ENCODE peak calls at places on chromosomes 12 and 14, in six cellular contexts. V is OCI-LY7, M is stomach, C is testis, U is Panc1, I is BJ. B is an unnamed sample. For H3K36me3, the result is how much of the 10 kb centered on the place peaks cover.

GRCh38 chr14:75917322-75918251 is 64.2 kb downstream of the TGFB3 start:
- DNase-seq in I (no peak), V (no peak), U (no peak), C (no peak), M (no peak), B (peak)

GRCh38 chr12:10718279-10718821 is 4.8 kb downstream of the YBX3 start:
- DNase-seq in M (no peak), C (peak), U (no peak), I (no peak), V (no peak), B (no peak)

GRCh38 chr12:1619599-1619998 is 9.4 kb upstream of the WNT5B start:
- DNase-seq in C (peak), U (no peak), M (no peak), I (no peak), V (no peak), B (no peak)

GRCh38 chr14:89418976-89419375 is 1.9 kb upstream of the FOXN3 start:
- DNase-seq in V (no peak), C (no peak), U (no peak), M (no peak), I (no peak), B (no peak)

GRCh38 chr12:130838284-130838950 is 633 bp downstream of the STX2 start:
- DNase-seq in U (no peak), C (peak), I (no peak), V (peak), M (peak), B (peak)

GRCh38 chr12:47946413-47947107 is 16.8 kb upstream of the TMEM106C start:
- DNase-seq in M (no peak), U (no peak), V (no peak), I (no peak), C (no peak), B (no peak)

GRCh38 chr12:127690161-127690560 is 576.8 kb upstream of the TMEM132C start:
- DNase-seq in V (peak), U (no peak), M (no peak), C (no peak), I (no peak), B (no peak)

GRCh38 chr12:75814856-75815754 is 216.5 kb downstream of the PHLDA1 start:
- DNase-seq in I (peak), C (no peak), U (no peak), V (peak), M (no peak), B (peak)

GRCh38 chr12:109847166-109847700 is 14.0 kb upstream of the TRPV4 start:
- DNase-seq in I (no peak), V (no peak), M (no peak), C (no peak), U (no peak), B (no peak)

GRCh38 chr14:36519431-36520321 is at the start of gene NKX2-1:
- DNase-seq in U (no peak), V (no peak), C (no peak), M (no peak), I (no peak), B (no peak)

GRCh38 chr12:124388679-124389536 is 94.0 kb downstream of the RFLNA start:
- DNase-seq in I (no peak), U (no peak), M (peak), V (no peak), C (peak), B (peak)

GRCh38 chr12:49636979-49637378 is 13.6 kb downstream of the PRPF40B start:
- DNase-seq in U (no peak), M (peak), C (peak), V (peak), I (no peak), B (peak)

GRCh38 chr12:39780527-39781446 is 161.2 kb upstream of the ABCD2 start:
- DNase-seq in C (no peak), V (no peak), I (peak), M (no peak), U (no peak), B (no peak)

GRCh38 chr12:62291888-62292760 is 31.9 kb downstream of the USP15 start:
- DNase-seq in C (no peak), M (no peak), U (no peak), V (no peak), I (no peak), B (peak)

GRCh38 chr12:83168756-83169155 is 482.1 kb downstream of the TMTC2 start:
- DNase-seq in C (no peak), V (no peak), M (no peak), I (no peak), U (no peak), B (no peak)

GRCh38 chr14:53517276-53517960 is 364.3 kb upstream of the DDHD1 start:
- DNase-seq in U (no peak), C (no peak), V (no peak), M (no peak), I (no peak), B (no peak)

GRCh38 chr12:58882796-58883195 is 37.5 kb downstream of the LRIG3 start:
- DNase-seq in M (no peak), C (no peak), I (no peak), U (no peak), V (no peak), B (no peak)

GRCh38 chr12:58883576-58884334 is 36.5 kb downstream of the LRIG3 start:
- DNase-seq in U (no peak), M (no peak), V (no peak), I (no peak), C (no peak), B (no peak)

GRCh38 chr12:58887071-58887470 is 33.2 kb downstream of the LRIG3 start:
- DNase-seq in M (no peak), U (no peak), I (no peak), C (no peak), V (no peak), B (no peak)

GRCh38 chr12:58886474-58886873 is 33.8 kb downstream of the LRIG3 start:
- DNase-seq in M (no peak), U (no peak), V (no peak), C (no peak), I (no peak), B (no peak)

DNA sequence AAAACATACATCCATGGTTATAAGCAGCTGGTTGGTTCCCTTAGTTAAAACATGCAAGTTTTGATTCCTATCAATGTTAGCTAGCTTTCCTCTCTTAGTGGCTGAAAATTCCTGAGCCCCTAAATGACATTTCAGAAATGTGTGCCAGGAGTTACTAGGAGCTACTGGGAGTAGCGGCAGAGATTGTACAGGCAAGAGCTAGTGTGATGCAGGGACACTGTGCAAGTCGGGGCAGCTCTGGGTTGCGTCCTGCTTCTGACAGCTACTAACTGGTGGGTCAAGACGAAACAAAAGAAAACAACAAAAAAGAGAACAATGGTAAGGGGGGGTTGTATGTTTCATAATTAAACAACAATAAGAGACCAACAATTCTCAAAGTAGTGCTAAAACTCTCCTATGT is 35.4 kb downstream of the LRIG3 start:
- DNase-seq in M (no peak), C (no peak), U (no peak), V (no peak), I (no peak), B (no peak)
- H3K36me3 ChIP-seq in M (half or more), C (under half), U (under half), V (under half), I (under half), B (under half)

GRCh38 chr12:108128221-108129016 is 669 bp upstream of the WSCD2 start:
- DNase-seq in C (no peak), I (no peak), V (no peak), M (no peak), U (no peak), B (no peak)
- H3K4me3 ChIP-seq in C (peak), I (no peak), V (no peak), M (peak), U (peak), B (peak)

GRCh38 chr12:120266180-120266535 is 628 bp upstream of the PXN start:
- DNase-seq in C (no peak), I (no peak), U (no peak), V (no peak), M (no peak), B (no peak)
- TF ChIP-seq CTCF in C (no peak), I (no peak), U (no peak), V (no peak), M (no peak), B (no peak)

GRCh38 chr12:97301576-97301975 is 161.0 kb upstream of the RMST start:
- DNase-seq in I (no peak), V (no peak), U (no peak), M (no peak), C (no peak), B (no peak)

GRCh38 chr12:97306121-97306520 is 156.5 kb upstream of the RMST start:
- DNase-seq in U (no peak), I (no peak), V (peak), C (no peak), M (no peak), B (no peak)

GRCh38 chr12:97299867-97300266 is 162.7 kb upstream of the RMST start:
- DNase-seq in M (no peak), C (no peak), V (no peak), U (no peak), I (no peak), B (no peak)

GRCh38 chr12:97300921-97301320 is 161.7 kb upstream of the RMST start:
- DNase-seq in M (no peak), U (no peak), V (no peak), I (no peak), C (no peak), B (no peak)

DNA sequence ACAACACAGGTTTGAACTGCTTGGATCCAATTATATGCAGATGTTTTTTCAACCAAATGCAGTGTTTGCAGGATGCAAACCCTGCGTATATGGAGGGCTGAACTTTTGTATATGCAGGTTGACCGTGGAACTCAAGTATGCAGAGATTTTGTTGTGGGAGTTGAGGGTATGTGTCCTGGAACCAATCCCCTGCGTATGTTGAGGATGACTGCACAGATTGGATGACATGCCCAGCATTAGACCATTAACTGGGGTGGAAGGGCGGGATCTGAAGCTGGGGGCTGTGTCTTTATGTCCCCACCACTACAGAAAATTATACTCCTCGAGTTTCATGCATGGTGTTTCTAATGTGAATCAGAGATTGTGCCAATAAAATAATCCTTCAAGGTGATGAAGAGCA is 162.2 kb upstream of the RMST start:
- DNase-seq in U (no peak), V (no peak), C (no peak), M (no peak), I (no peak), B (no peak)
- H3K36me3 ChIP-seq in U (under half), V (under half), C (under half), M (under half), I (under half), B (under half)

B was measured in BE2C.